ENCODE peak calls at places on chromosomes 5 and 9, in six cellular contexts. V is H9, L is mesenchymal stem cell, O is IMR-90, S is neuronal stem cell, W is trophoblast cell. F is an unnamed sample.
A peak's percentile ranks its signal among the peaks of the same experiment; 100 is the strongest.

GRCh38 chr9:83934569-83935275 is 13.5 kb upstream of the KIF27 start:
- DNase-seq in V (no peak), L (peak; percentile 58), O (peak; percentile 60), S (no peak), W (peak; percentile 91), F (no peak)

GRCh38 chr9:74555015-74555414 is 57.9 kb downstream of the RORB start:
- DNase-seq in V (no peak), L (no peak), O (no peak), S (no peak), W (no peak), F (no peak)

GRCh38 chr5:139635606-139636206 is 12.4 kb upstream of the CXXC5 start:
- DNase-seq in V (no peak), L (peak; percentile 95), O (peak; percentile 95), S (no peak), W (peak; percentile 25), F (peak; percentile 75)

GRCh38 chr9:37146372-37146771 is 26.0 kb downstream of the ZCCHC7 start:
- DNase-seq in V (no peak), L (peak; percentile 22), O (no peak), S (no peak), W (no peak), F (no peak)

GRCh38 chr9:15306068-15306756 is 804 bp downstream of the TTC39B start:
- DNase-seq in V (peak; percentile 78), L (peak; percentile 70), O (peak; percentile 56), S (peak; percentile 5), W (peak; percentile 86), F (peak; percentile 15)

GRCh38 chr5:1013238-1013947 is 4.8 kb downstream of the NKD2 start:
- DNase-seq in V (no peak), L (no peak), O (no peak), S (no peak), W (no peak), F (no peak)

GRCh38 chr5:558326-558725 is 34.1 kb upstream of the SLC9A3 start:
- DNase-seq in V (no peak), L (no peak), O (no peak), S (no peak), W (no peak), F (no peak)

GRCh38 chr9:130835441-130836298 is 616 bp downstream of the ABL1 start:
- DNase-seq in V (no peak), L (peak; percentile 60), O (peak; percentile 61), S (no peak), W (peak; percentile 33), F (no peak)

GRCh38 chr9:14346826-14347407 is 33.0 kb upstream of the NFIB start:
- DNase-seq in V (no peak), L (no peak), O (no peak), S (no peak), W (no peak), F (no peak)

GRCh38 chr9:93625000-93625399 is 48.6 kb downstream of the PHF2 start:
- DNase-seq in V (no peak), L (no peak), O (peak; percentile 11), S (no peak), W (peak; percentile 14), F (no peak)

DNA sequence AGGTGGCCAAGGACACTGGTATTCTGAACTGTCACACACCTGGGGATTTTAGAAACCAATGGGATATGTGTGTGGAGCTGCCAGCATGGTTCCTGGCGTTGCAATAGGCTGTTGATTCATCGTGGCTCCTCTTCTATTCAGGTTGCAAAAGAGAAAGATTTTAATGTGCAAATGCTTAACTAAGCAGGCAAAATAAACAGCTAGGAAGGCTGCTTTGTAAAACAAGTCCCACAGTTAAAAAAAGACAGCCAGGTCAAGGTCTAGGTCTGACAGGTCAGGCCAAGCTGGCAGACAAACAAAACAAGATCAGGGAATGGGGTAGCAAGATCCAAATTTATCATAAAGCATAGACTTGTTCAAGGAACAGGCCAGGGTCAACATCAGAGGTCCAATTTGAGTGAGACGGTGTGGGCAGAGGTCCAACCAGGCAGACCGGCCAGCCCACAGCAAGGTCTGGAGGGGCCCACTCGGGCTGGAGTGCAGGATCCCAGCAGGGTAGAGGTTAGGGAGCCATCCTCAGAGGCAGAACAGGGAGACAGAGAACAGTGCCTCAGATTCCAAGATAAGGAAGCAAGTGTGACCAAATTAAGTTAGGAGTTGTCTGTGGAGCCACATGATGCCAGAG is 45.6 kb downstream of the SUB1 start:
- DNase-seq in V (no peak), L (no peak), O (no peak), S (no peak), W (no peak), F (no peak)
- H3K14ac ChIP-seq in V (no peak overlapping the region), L (no peak overlapping the region), O (no peak overlapping the region), S (no peak overlapping the region), W (no peak overlapping the region), F (no peak overlapping the region)

GRCh38 chr5:169754737-169755136 is 117.7 kb downstream of the DOCK2 start:
- DNase-seq in V (no peak), L (no peak), O (no peak), S (no peak), W (no peak), F (no peak)

GRCh38 chr5:169753795-169754194 is 116.7 kb downstream of the DOCK2 start:
- DNase-seq in V (no peak), L (peak; percentile 50), O (peak; percentile 75), S (no peak), W (no peak), F (no peak)

GRCh38 chr5:169758886-169759285 is 121.8 kb downstream of the DOCK2 start:
- DNase-seq in V (no peak), L (no peak), O (peak; percentile 18), S (no peak), W (peak; percentile 17), F (no peak)

GRCh38 chr5:169757016-169757415 is 119.9 kb downstream of the DOCK2 start:
- DNase-seq in V (no peak), L (no peak), O (peak; percentile 54), S (no peak), W (peak; percentile 88), F (no peak)

DNA sequence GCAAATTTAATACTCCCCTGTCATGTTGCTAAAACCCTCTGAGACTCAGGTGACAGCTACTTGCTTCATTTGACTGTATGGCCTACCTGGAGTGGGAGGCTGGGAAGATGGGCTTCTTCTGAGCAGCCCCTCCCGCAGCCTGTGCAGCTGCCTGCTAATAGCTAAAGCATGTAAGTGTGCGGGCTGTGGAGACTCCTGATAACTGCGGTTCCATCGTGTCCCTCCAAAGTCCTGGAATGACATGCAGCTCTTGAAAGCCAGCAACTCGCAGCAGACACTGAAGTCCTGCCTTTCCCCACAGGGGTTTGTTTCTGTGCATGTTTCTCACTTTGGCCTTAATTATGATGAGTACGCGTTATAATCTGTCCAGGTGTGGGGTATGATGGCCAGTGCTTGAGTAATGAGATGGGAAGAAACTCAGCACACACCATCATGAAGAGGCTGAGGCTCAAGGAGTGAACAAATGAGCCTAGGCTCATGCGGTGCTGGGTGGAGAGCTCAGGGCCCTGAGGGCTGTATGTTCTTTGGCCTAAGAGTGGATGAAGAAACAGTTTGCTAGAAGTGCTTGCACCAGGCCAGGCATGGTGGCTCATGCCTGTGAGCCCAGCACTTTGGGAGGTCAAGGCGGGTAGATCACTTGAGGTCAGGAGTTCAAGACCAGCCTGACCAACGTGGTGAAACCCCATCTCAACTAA is 119.1 kb downstream of the DOCK2 start:
- DNase-seq in V (no peak), L (no peak), O (no peak), S (no peak), W (peak; percentile 66), F (no peak)
- H3K14ac ChIP-seq in V (no peak overlapping the region), L (no peak overlapping the region), O (no peak overlapping the region), S (no peak overlapping the region), W (no peak overlapping the region), F (no peak overlapping the region)

DNA sequence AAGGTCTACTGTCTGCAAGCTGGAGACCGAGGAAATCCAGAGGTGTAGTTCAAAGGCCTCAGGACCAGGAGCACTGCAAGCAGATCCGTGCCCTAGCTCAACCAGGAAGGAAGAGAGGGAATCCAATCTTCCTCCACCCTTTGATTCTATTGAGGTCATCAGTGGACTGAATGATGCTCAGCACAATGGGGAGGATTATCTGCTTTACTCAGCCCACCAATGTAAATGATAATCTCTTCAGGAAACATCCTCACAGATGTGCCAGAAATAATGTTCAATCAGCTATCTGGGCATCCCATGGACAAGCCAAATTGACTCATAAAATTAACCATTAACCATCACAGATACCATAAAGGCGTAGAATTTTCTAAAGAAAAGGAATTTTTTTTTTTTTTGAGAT is 92.0 kb downstream of the BASP1 start:
- DNase-seq in V (no peak), L (no peak), O (no peak), S (no peak), W (no peak), F (no peak)
- H3K14ac ChIP-seq in V (no peak overlapping the region), L (no peak overlapping the region), O (no peak overlapping the region), S (no peak overlapping the region), W (peak overlapping the region; percentile 66), F (no peak overlapping the region)

GRCh38 chr9:92206490-92206889 is 87.0 kb downstream of the IARS1 start:
- DNase-seq in V (no peak), L (peak; percentile 81), O (peak; percentile 59), S (no peak), W (peak; percentile 12), F (no peak)
- H3K14ac ChIP-seq in V (no peak overlapping the region), L (no peak overlapping the region), O (peak overlapping the region; percentile 43), S (no peak overlapping the region), W (no peak overlapping the region), F (no peak overlapping the region)

GRCh38 chr5:15304914-15305834 is 194.8 kb upstream of the FBXL7 start:
- DNase-seq in V (no peak), L (no peak), O (no peak), S (no peak), W (no peak), F (no peak)

GRCh38 chr5:15304066-15304731 is 195.8 kb upstream of the FBXL7 start:
- DNase-seq in V (no peak), L (no peak), O (no peak), S (no peak), W (no peak), F (no peak)

GRCh38 chr5:15300141-15300540 is 199.8 kb upstream of the FBXL7 start:
- DNase-seq in V (no peak), L (no peak), O (no peak), S (no peak), W (no peak), F (no peak)
- H3K14ac ChIP-seq in V (no peak overlapping the region), L (no peak overlapping the region), O (no peak overlapping the region), S (no peak overlapping the region), W (no peak overlapping the region), F (no peak overlapping the region)

DNA sequence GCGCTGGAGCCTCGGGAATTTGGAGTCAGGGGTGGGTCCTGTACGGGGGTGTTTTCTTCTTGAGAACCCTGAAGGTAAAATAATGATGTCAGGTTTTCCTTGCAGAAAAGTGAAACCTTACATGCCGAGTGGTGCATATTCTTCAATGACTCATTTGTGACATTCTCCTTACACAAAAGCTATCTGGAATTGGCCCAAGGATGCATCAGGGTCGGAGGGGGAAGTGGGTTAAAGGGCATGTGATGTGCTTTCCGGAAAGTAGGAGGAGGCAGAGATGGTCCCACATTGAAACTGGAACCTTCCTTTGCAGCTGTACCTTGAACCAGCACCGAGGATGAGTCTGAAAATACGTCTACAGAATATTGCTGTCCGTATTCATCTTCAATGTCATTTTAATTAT is 411.2 kb upstream of the IRX4 start:
- DNase-seq in V (peak; percentile 8), L (no peak), O (no peak), S (no peak), W (no peak), F (no peak)
- H3K14ac ChIP-seq in V (no peak overlapping the region), L (no peak overlapping the region), O (no peak overlapping the region), S (no peak overlapping the region), W (no peak overlapping the region), F (no peak overlapping the region)

GRCh38 chr9:85056203-85056572 is 386.7 kb downstream of the NTRK2 start:
- DNase-seq in V (no peak), L (no peak), O (no peak), S (no peak), W (no peak), F (no peak)
- H3K14ac ChIP-seq in V (no peak overlapping the region), L (no peak overlapping the region), O (no peak overlapping the region), S (no peak overlapping the region), W (no peak overlapping the region), F (no peak overlapping the region)

GRCh38 chr9:123063172-123063508 is 29.7 kb downstream of the GPR21 start:
- DNase-seq in V (no peak), L (peak; percentile 35), O (peak; percentile 76), S (no peak), W (no peak), F (no peak)
- H3K14ac ChIP-seq in V (no peak overlapping the region), L (no peak overlapping the region), O (peak overlapping the region; percentile 82), S (no peak overlapping the region), W (no peak overlapping the region), F (no peak overlapping the region)

F was measured in H1.